ENCODE peak calls at places on chromosome 15, in five cellular contexts. One of them, this sample, is unnamed. For H3K27me3, the result is how much of the 10 kb centered on the place peaks cover.

GRCh38 chr15:92018535-92019239 is 165.2 kb downstream of the SLCO3A1 start:
- DNase-seq in heart left ventricle: peak
- DNase-seq in colonic mucosa: no peak
- DNase-seq in esophagus muscularis mucosa: no peak
- DNase-seq in lower lobe of right lung: no peak
- DNase-seq in this sample: no peak

GRCh38 chr15:51243774-51244173 is 94.6 kb downstream of the CYP19A1 start:
- DNase-seq in heart left ventricle: no peak
- DNase-seq in colonic mucosa: no peak
- DNase-seq in esophagus muscularis mucosa: no peak
- DNase-seq in lower lobe of right lung: no peak
- DNase-seq in this sample: no peak

GRCh38 chr15:31316135-31316795 is 10.4 kb upstream of the KLF13 start:
- DNase-seq in heart left ventricle: no peak
- DNase-seq in colonic mucosa: no peak
- DNase-seq in esophagus muscularis mucosa: no peak
- DNase-seq in lower lobe of right lung: no peak
- DNase-seq in this sample: no peak

GRCh38 chr15:97585408-97585807 is 375.1 kb upstream of the ARRDC4 start:
- DNase-seq in heart left ventricle: no peak
- DNase-seq in colonic mucosa: no peak
- DNase-seq in esophagus muscularis mucosa: no peak
- DNase-seq in lower lobe of right lung: no peak
- DNase-seq in this sample: no peak

GRCh38 chr15:25849431-25849921 is 13.7 kb downstream of the ATP10A start:
- DNase-seq in heart left ventricle: no peak
- DNase-seq in colonic mucosa: no peak
- DNase-seq in esophagus muscularis mucosa: no peak
- DNase-seq in lower lobe of right lung: no peak
- DNase-seq in this sample: no peak

GRCh38 chr15:56732135-56732880 is 1.0 kb downstream of the ZNF280D start:
- DNase-seq in heart left ventricle: no peak
- DNase-seq in colonic mucosa: peak
- DNase-seq in esophagus muscularis mucosa: no peak
- DNase-seq in lower lobe of right lung: no peak
- DNase-seq in this sample: no peak

GRCh38 chr15:84647726-84648125 is 6.4 kb downstream of the WDR73 start:
- DNase-seq in heart left ventricle: no peak
- DNase-seq in colonic mucosa: no peak
- DNase-seq in esophagus muscularis mucosa: no peak
- DNase-seq in lower lobe of right lung: no peak
- DNase-seq in this sample: no peak

GRCh38 chr15:31263751-31264533 is 62.7 kb upstream of the KLF13 start:
- DNase-seq in heart left ventricle: peak
- DNase-seq in colonic mucosa: peak
- DNase-seq in esophagus muscularis mucosa: peak
- DNase-seq in lower lobe of right lung: peak
- DNase-seq in this sample: peak

GRCh38 chr15:90202929-90203328 is 1.8 kb downstream of the SEMA4B start:
- DNase-seq in heart left ventricle: no peak
- DNase-seq in colonic mucosa: no peak
- DNase-seq in esophagus muscularis mucosa: no peak
- DNase-seq in lower lobe of right lung: no peak
- DNase-seq in this sample: no peak

GRCh38 chr15:67152429-67152828 is 87.0 kb downstream of the SMAD3 start:
- DNase-seq in heart left ventricle: no peak
- DNase-seq in colonic mucosa: no peak
- DNase-seq in esophagus muscularis mucosa: no peak
- DNase-seq in lower lobe of right lung: no peak
- DNase-seq in this sample: no peak

GRCh38 chr15:35038655-35039534 is 46.2 kb downstream of the NANOGP8 start:
- DNase-seq in heart left ventricle: no peak
- DNase-seq in colonic mucosa: no peak
- DNase-seq in esophagus muscularis mucosa: no peak
- DNase-seq in lower lobe of right lung: no peak
- DNase-seq in this sample: no peak

GRCh38 chr15:42273900-42274692 is 863 bp upstream of the TMEM87A start:
- DNase-seq in heart left ventricle: peak
- DNase-seq in colonic mucosa: peak
- DNase-seq in esophagus muscularis mucosa: peak
- DNase-seq in lower lobe of right lung: peak
- DNase-seq in this sample: peak

GRCh38 chr15:75067123-75067854 is 43.9 kb downstream of the PPCDC start:
- DNase-seq in heart left ventricle: no peak
- DNase-seq in colonic mucosa: no peak
- DNase-seq in esophagus muscularis mucosa: no peak
- DNase-seq in lower lobe of right lung: no peak
- DNase-seq in this sample: no peak

GRCh38 chr15:70045045-70045444 is 52.7 kb downstream of the TLE3 start:
- DNase-seq in heart left ventricle: no peak
- DNase-seq in colonic mucosa: no peak
- DNase-seq in esophagus muscularis mucosa: no peak
- DNase-seq in lower lobe of right lung: no peak
- DNase-seq in this sample: no peak

GRCh38 chr15:73630796-73631471 is 2.3 kb downstream of the NPTN start:
- DNase-seq in heart left ventricle: no peak
- DNase-seq in colonic mucosa: no peak
- DNase-seq in esophagus muscularis mucosa: no peak
- DNase-seq in lower lobe of right lung: no peak
- DNase-seq in this sample: no peak
- H3K27ac ChIP-seq in heart left ventricle: peak
- H3K27ac ChIP-seq in colonic mucosa: peak
- H3K27ac ChIP-seq in esophagus muscularis mucosa: peak
- H3K27ac ChIP-seq in lower lobe of right lung: peak
- H3K27ac ChIP-seq in this sample: peak

GRCh38 chr15:65618575-65619109 is 3.1 kb upstream of the SLC24A1 start:
- DNase-seq in heart left ventricle: no peak
- DNase-seq in colonic mucosa: no peak
- DNase-seq in esophagus muscularis mucosa: no peak
- DNase-seq in lower lobe of right lung: no peak
- DNase-seq in this sample: no peak
- H3K27me3 ChIP-seq in heart left ventricle: under half
- H3K27me3 ChIP-seq in colonic mucosa: under half
- H3K27me3 ChIP-seq in esophagus muscularis mucosa: under half
- H3K27me3 ChIP-seq in lower lobe of right lung: under half
- H3K27me3 ChIP-seq in this sample: under half

GRCh38 chr15:94929282-94929681 is 697.9 kb downstream of the MCTP2 start:
- DNase-seq in heart left ventricle: peak
- DNase-seq in colonic mucosa: no peak
- DNase-seq in esophagus muscularis mucosa: no peak
- DNase-seq in lower lobe of right lung: no peak
- DNase-seq in this sample: no peak

GRCh38 chr15:94930945-94931344 is 699.6 kb downstream of the MCTP2 start:
- DNase-seq in heart left ventricle: no peak
- DNase-seq in colonic mucosa: no peak
- DNase-seq in esophagus muscularis mucosa: no peak
- DNase-seq in lower lobe of right lung: no peak
- DNase-seq in this sample: no peak

GRCh38 chr15:94934440-94934839 is 703.1 kb downstream of the MCTP2 start:
- DNase-seq in heart left ventricle: no peak
- DNase-seq in colonic mucosa: no peak
- DNase-seq in esophagus muscularis mucosa: no peak
- DNase-seq in lower lobe of right lung: no peak
- DNase-seq in this sample: no peak

GRCh38 chr15:94924971-94925593 is 693.7 kb downstream of the MCTP2 start:
- DNase-seq in heart left ventricle: no peak
- DNase-seq in colonic mucosa: no peak
- DNase-seq in esophagus muscularis mucosa: no peak
- DNase-seq in lower lobe of right lung: no peak
- DNase-seq in this sample: no peak

GRCh38 chr15:94930441-94930840 is 699.1 kb downstream of the MCTP2 start:
- DNase-seq in heart left ventricle: no peak
- DNase-seq in colonic mucosa: no peak
- DNase-seq in esophagus muscularis mucosa: no peak
- DNase-seq in lower lobe of right lung: no peak
- DNase-seq in this sample: no peak
- TF ChIP-seq CTCF in heart left ventricle: no peak
- TF ChIP-seq CTCF in colonic mucosa: no peak
- TF ChIP-seq CTCF in esophagus muscularis mucosa: no peak
- TF ChIP-seq CTCF in lower lobe of right lung: no peak
- TF ChIP-seq CTCF in this sample: no peak

DNA sequence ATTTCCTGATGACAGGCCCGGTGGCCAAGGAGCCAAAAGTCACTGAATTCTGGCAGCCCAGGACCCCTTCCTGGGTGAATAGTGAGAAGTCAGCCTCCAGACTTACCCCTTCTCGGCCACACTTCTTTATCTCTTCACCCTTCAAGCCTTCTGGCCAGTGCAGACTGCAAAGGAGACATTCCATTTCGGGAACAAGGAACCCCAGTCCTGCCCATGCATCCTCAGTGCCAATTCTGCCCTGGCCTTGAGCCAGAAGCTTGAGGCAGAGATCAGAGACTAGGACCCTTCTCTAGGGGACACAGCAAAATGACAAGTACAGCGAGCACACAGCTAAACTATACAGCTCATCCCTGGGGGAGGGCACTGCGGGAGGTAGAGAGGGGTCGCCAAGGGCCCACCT is 28.8 kb downstream of the GRAMD2A start:
- DNase-seq in heart left ventricle: no peak
- DNase-seq in colonic mucosa: no peak
- DNase-seq in esophagus muscularis mucosa: no peak
- DNase-seq in lower lobe of right lung: no peak
- DNase-seq in this sample: peak
- H3K27ac ChIP-seq in heart left ventricle: no peak
- H3K27ac ChIP-seq in colonic mucosa: no peak
- H3K27ac ChIP-seq in esophagus muscularis mucosa: no peak
- H3K27ac ChIP-seq in lower lobe of right lung: peak
- H3K27ac ChIP-seq in this sample: no peak

DNA sequence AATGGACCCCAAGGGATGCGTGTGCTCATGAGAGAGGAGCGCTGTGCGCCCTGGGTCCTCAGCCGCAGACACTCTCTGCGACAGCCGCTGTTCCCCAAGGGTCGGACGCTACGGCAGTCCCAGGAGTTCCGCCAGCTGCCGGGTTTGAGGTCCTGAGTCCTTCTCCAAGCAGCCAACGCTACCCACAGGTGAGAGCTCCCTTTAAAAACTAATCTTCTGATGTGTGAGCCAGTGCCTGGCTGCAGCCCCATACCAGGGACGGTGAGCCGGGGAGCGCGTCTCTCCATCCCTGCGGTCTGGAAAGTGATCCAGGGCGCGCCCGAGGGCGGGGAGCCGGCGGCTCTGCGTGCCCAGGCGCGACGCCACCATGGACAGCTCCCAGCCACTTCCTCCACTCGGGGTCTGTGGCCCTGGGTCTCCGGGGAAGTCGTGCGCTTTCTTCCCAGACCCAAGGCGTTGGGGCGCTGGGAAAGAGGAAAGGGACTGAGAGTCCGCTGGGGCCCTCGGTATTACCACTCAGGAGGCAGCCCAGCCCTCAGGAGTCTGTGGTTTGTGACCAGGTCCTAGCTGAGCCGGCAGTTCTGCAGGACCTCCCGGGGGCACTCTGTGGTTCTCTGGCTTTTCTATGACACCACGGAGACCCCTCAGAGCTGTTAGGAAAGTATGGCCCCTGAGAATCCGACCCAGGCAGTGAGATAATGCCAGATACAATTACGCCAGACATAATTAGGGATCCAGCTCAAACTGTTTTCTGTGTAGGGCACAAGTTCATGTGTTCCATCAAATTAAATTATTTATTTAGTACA is 1.4 kb downstream of the CEMIP start:
- DNase-seq in heart left ventricle: peak
- DNase-seq in colonic mucosa: peak
- DNase-seq in esophagus muscularis mucosa: no peak
- DNase-seq in lower lobe of right lung: peak
- DNase-seq in this sample: peak
- H3K27me3 ChIP-seq in heart left ventricle: under half
- H3K27me3 ChIP-seq in colonic mucosa: under half
- H3K27me3 ChIP-seq in esophagus muscularis mucosa: under half
- H3K27me3 ChIP-seq in lower lobe of right lung: under half
- H3K27me3 ChIP-seq in this sample: under half

GRCh38 chr15:38525489-38525888 is 39.1 kb downstream of the RASGRP1 start:
- DNase-seq in heart left ventricle: no peak
- DNase-seq in colonic mucosa: no peak
- DNase-seq in esophagus muscularis mucosa: peak
- DNase-seq in lower lobe of right lung: no peak
- DNase-seq in this sample: no peak

GRCh38 chr15:38531509-38531908 is 33.1 kb downstream of the RASGRP1 start:
- DNase-seq in heart left ventricle: no peak
- DNase-seq in colonic mucosa: no peak
- DNase-seq in esophagus muscularis mucosa: no peak
- DNase-seq in lower lobe of right lung: no peak
- DNase-seq in this sample: no peak

GRCh38 chr15:38530113-38530512 is 34.5 kb downstream of the RASGRP1 start:
- DNase-seq in heart left ventricle: no peak
- DNase-seq in colonic mucosa: no peak
- DNase-seq in esophagus muscularis mucosa: no peak
- DNase-seq in lower lobe of right lung: no peak
- DNase-seq in this sample: no peak

GRCh38 chr15:38526158-38526557 is 38.5 kb downstream of the RASGRP1 start:
- DNase-seq in heart left ventricle: no peak
- DNase-seq in colonic mucosa: no peak
- DNase-seq in esophagus muscularis mucosa: no peak
- DNase-seq in lower lobe of right lung: no peak
- DNase-seq in this sample: no peak

DNA sequence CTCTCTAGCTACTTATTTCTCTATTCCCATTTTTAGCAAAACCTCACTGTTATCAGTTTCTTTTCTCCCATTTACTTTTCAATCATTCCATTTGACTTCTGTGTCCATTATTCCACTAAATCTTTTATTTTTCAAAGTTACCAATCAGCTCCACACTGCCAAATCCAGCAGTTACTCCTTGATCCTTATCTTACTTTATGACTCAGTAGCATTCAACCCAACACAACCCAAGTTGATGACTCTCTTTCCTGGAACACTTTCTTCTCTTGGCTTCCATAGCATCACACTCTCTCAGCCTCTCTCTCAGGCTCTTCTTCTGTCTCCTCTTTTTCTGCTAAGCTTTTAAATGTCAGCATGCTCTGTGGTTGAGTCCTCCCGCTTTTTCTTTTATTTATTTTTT is 36.3 kb downstream of the RASGRP1 start:
- DNase-seq in heart left ventricle: no peak
- DNase-seq in colonic mucosa: no peak
- DNase-seq in esophagus muscularis mucosa: no peak
- DNase-seq in lower lobe of right lung: no peak
- DNase-seq in this sample: no peak
- TF ChIP-seq CTCF in heart left ventricle: no peak
- TF ChIP-seq CTCF in colonic mucosa: no peak
- TF ChIP-seq CTCF in esophagus muscularis mucosa: no peak
- TF ChIP-seq CTCF in lower lobe of right lung: no peak
- TF ChIP-seq CTCF in this sample: no peak

This sample was measured in stomach.